ENCODE peak calls at places on chromosome 7, in ten cellular contexts. Y is stimulated activated CD4-positive, alpha-beta T cell treated with anti-CD3 and anti-CD28 coated beads, Interleukin-15, amount 100 ng/mL, for 1 hour; U is stimulated activated naive CD4-positive, alpha-beta T cell treated with Interleukin-2 at 50 U/mL for 16 hours; E is lower lobe of right lung; K is suprapubic skin; Z is transverse colon; O is B cell; R is adrenal gland; A is naive thymus-derived CD4-positive, alpha-beta T cell; L is head of caudate nucleus. S is an unnamed sample.

GRCh38 chr7:93226310-93226709 is at the start of gene HEPACAM2:
- DNase-seq in O (no peak), U (no peak), K (no peak), A (no peak), E (no peak), L (no peak), R (no peak), Z (no peak), Y (no peak), S (no peak)

GRCh38 chr7:45295222-45295621 is 137.6 kb downstream of the RAMP3 start:
- DNase-seq in L (no peak), R (no peak), U (no peak), K (no peak), Z (no peak), O (no peak), E (no peak), Y (no peak), A (no peak), S (no peak)

GRCh38 chr7:30888783-30889182 is 22.9 kb upstream of the AQP1 start:
- DNase-seq in L (peak), U (no peak), Z (no peak), R (peak), Y (no peak), O (no peak), K (no peak), A (no peak), E (no peak), S (no peak)

GRCh38 chr7:101622609-101623178 is 6.4 kb downstream of the MYL10 start:
- DNase-seq in Z (no peak), Y (no peak), A (peak), K (no peak), L (no peak), U (no peak), E (no peak), O (no peak), R (no peak), S (no peak)

GRCh38 chr7:144063710-144064109 is 5.9 kb upstream of the OR2A25 start:
- DNase-seq in K (no peak), L (no peak), O (no peak), A (no peak), R (no peak), E (no peak), U (no peak), Y (no peak), Z (no peak), S (no peak)

GRCh38 chr7:157282141-157282801 is 54.5 kb upstream of the DNAJB6 start:
- DNase-seq in K (no peak), Y (no peak), O (peak), L (no peak), E (no peak), Z (peak), R (no peak), A (no peak), U (no peak), S (no peak)

GRCh38 chr7:108012499-108013430 is 9.8 kb upstream of the LAMB1 start:
- DNase-seq in O (no peak), E (no peak), U (no peak), K (no peak), R (no peak), Z (no peak), Y (no peak), L (no peak), A (no peak), S (no peak)

GRCh38 chr7:1908823-1909420 is 238.8 kb downstream of the ELFN1 start:
- DNase-seq in L (no peak), A (no peak), U (no peak), Z (no peak), Y (no peak), K (no peak), R (no peak), O (no peak), E (peak), S (no peak)

GRCh38 chr7:16564909-16565426 is 38.3 kb downstream of the LRRC72 start:
- DNase-seq in Z (no peak), Y (no peak), L (no peak), A (no peak), R (no peak), U (no peak), K (no peak), O (peak), E (no peak), S (no peak)

GRCh38 chr7:107302250-107302649 is 133.4 kb downstream of the HBP1 start:
- DNase-seq in A (no peak), L (no peak), Z (no peak), E (no peak), O (no peak), K (no peak), Y (no peak), U (no peak), R (no peak), S (no peak)

S was measured in lower leg skin.